ENCODE peak calls at places on chromosomes 6 and 20, in ten cellular contexts. One of them, this sample, is unnamed.

GRCh38 chr6:87794922-87795885 is 93.2 kb upstream of the AKIRIN2 start:
- DNase-seq in NB4: no peak
- DNase-seq in Peyer's patch: no peak
- DNase-seq in ovary: no peak
- DNase-seq in brain microvascular endothelial cell: no peak
- DNase-seq in spleen: no peak
- DNase-seq in tibial artery: no peak
- DNase-seq in GM12865: no peak
- DNase-seq in astrocyte of the spinal cord: no peak
- DNase-seq in transverse colon: peak; percentile 11
- DNase-seq in this sample: no peak

GRCh38 chr6:147204060-147204785 is at the start of gene STXBP5:
- DNase-seq in transverse colon: peak; percentile 63
- DNase-seq in ovary: peak; percentile 47
- DNase-seq in GM12865: peak; percentile 63
- DNase-seq in NB4: peak; percentile 91
- DNase-seq in astrocyte of the spinal cord: peak; percentile 57
- DNase-seq in spleen: peak; percentile 91
- DNase-seq in Peyer's patch: peak; percentile 77
- DNase-seq in tibial artery: peak; percentile 40
- DNase-seq in brain microvascular endothelial cell: no peak
- DNase-seq in this sample: peak; percentile 76

GRCh38 chr20:53205046-53205445 is 232.9 kb downstream of the TSHZ2 start:
- DNase-seq in transverse colon: no peak
- DNase-seq in GM12865: no peak
- DNase-seq in brain microvascular endothelial cell: no peak
- DNase-seq in NB4: no peak
- DNase-seq in Peyer's patch: no peak
- DNase-seq in spleen: no peak
- DNase-seq in tibial artery: no peak
- DNase-seq in ovary: no peak
- DNase-seq in astrocyte of the spinal cord: no peak
- DNase-seq in this sample: no peak

GRCh38 chr6:33014841-33015634 is 5.6 kb upstream of the HLA-DOA start:
- DNase-seq in astrocyte of the spinal cord: peak; percentile 86
- DNase-seq in NB4: peak; percentile 87
- DNase-seq in tibial artery: no peak
- DNase-seq in ovary: peak; percentile 50
- DNase-seq in GM12865: peak; percentile 93
- DNase-seq in transverse colon: peak; percentile 37
- DNase-seq in brain microvascular endothelial cell: peak; percentile 78
- DNase-seq in Peyer's patch: no peak
- DNase-seq in spleen: no peak
- DNase-seq in this sample: no peak

GRCh38 chr20:38435555-38435939 is 419 bp upstream of the SNHG17 start:
- DNase-seq in GM12865: no peak
- DNase-seq in NB4: no peak
- DNase-seq in astrocyte of the spinal cord: peak; percentile 87
- DNase-seq in transverse colon: no peak
- DNase-seq in tibial artery: no peak
- DNase-seq in Peyer's patch: no peak
- DNase-seq in spleen: no peak
- DNase-seq in brain microvascular endothelial cell: peak; percentile 95
- DNase-seq in ovary: no peak
- DNase-seq in this sample: no peak

GRCh38 chr20:53763707-53764415 is 170.2 kb upstream of the ZNF217 start:
- DNase-seq in ovary: no peak
- DNase-seq in GM12865: no peak
- DNase-seq in NB4: no peak
- DNase-seq in transverse colon: peak; percentile 51
- DNase-seq in astrocyte of the spinal cord: peak; percentile 37
- DNase-seq in tibial artery: no peak
- DNase-seq in spleen: no peak
- DNase-seq in brain microvascular endothelial cell: peak; percentile 11
- DNase-seq in Peyer's patch: no peak
- DNase-seq in this sample: no peak

GRCh38 chr20:51659491-51660050 is 108.6 kb downstream of the ATP9A start:
- DNase-seq in Peyer's patch: no peak
- DNase-seq in tibial artery: no peak
- DNase-seq in brain microvascular endothelial cell: no peak
- DNase-seq in ovary: no peak
- DNase-seq in transverse colon: no peak
- DNase-seq in NB4: no peak
- DNase-seq in astrocyte of the spinal cord: no peak
- DNase-seq in spleen: peak; percentile 1
- DNase-seq in GM12865: no peak
- DNase-seq in this sample: no peak

GRCh38 chr6:161618816-161619454 is 345.1 kb upstream of the AGPAT4 start:
- DNase-seq in NB4: peak; percentile 13
- DNase-seq in spleen: no peak
- DNase-seq in transverse colon: no peak
- DNase-seq in brain microvascular endothelial cell: peak; percentile 45
- DNase-seq in tibial artery: no peak
- DNase-seq in ovary: no peak
- DNase-seq in GM12865: peak; percentile 38
- DNase-seq in Peyer's patch: no peak
- DNase-seq in astrocyte of the spinal cord: peak; percentile 71
- DNase-seq in this sample: no peak

GRCh38 chr6:41167173-41167963 is 4.5 kb upstream of the TREM2 start:
- DNase-seq in GM12865: no peak
- DNase-seq in astrocyte of the spinal cord: peak; percentile 16
- DNase-seq in Peyer's patch: no peak
- DNase-seq in ovary: no peak
- DNase-seq in tibial artery: no peak
- DNase-seq in brain microvascular endothelial cell: peak; percentile 24
- DNase-seq in NB4: peak; percentile 41
- DNase-seq in transverse colon: no peak
- DNase-seq in spleen: no peak
- DNase-seq in this sample: no peak

GRCh38 chr6:16397623-16398022 is 159.2 kb downstream of the GMPR start:
- DNase-seq in GM12865: no peak
- DNase-seq in Peyer's patch: no peak
- DNase-seq in transverse colon: no peak
- DNase-seq in tibial artery: no peak
- DNase-seq in astrocyte of the spinal cord: no peak
- DNase-seq in brain microvascular endothelial cell: peak; percentile 44
- DNase-seq in NB4: no peak
- DNase-seq in spleen: no peak
- DNase-seq in ovary: no peak
- DNase-seq in this sample: no peak

GRCh38 chr20:62143118-62143975 is at the start of the genes PSMA7 and SS18L1:
- DNase-seq in transverse colon: peak; percentile 89
- DNase-seq in Peyer's patch: peak; percentile 94
- DNase-seq in tibial artery: peak; percentile 80
- DNase-seq in GM12865: peak; percentile 95
- DNase-seq in ovary: peak; percentile 83
- DNase-seq in spleen: peak; percentile 97
- DNase-seq in NB4: peak; percentile 94
- DNase-seq in astrocyte of the spinal cord: peak; percentile 79
- DNase-seq in brain microvascular endothelial cell: peak; percentile 37
- DNase-seq in this sample: peak; percentile 92

GRCh38 chr6:31958741-31959739 is at the start of the genes NELFE and SKIC2:
- DNase-seq in transverse colon: peak; percentile 99
- DNase-seq in GM12865: peak; percentile 99
- DNase-seq in spleen: peak; percentile 99
- DNase-seq in tibial artery: peak; percentile 96
- DNase-seq in NB4: peak; percentile 99
- DNase-seq in Peyer's patch: peak; percentile 99
- DNase-seq in astrocyte of the spinal cord: peak; percentile 99
- DNase-seq in brain microvascular endothelial cell: peak; percentile 97
- DNase-seq in ovary: peak; percentile 98
- DNase-seq in this sample: peak; percentile 99

GRCh38 chr20:38870733-38871559 is 55.3 kb upstream of the FAM83D start:
- DNase-seq in NB4: no peak
- DNase-seq in transverse colon: peak; percentile 87
- DNase-seq in ovary: no peak
- DNase-seq in astrocyte of the spinal cord: no peak
- DNase-seq in Peyer's patch: no peak
- DNase-seq in GM12865: peak; percentile 51
- DNase-seq in spleen: peak; percentile 72
- DNase-seq in tibial artery: no peak
- DNase-seq in brain microvascular endothelial cell: no peak
- DNase-seq in this sample: no peak

GRCh38 chr6:18323935-18324707 is 59.8 kb upstream of the DEK start:
- DNase-seq in brain microvascular endothelial cell: peak; percentile 57
- DNase-seq in GM12865: peak; percentile 44
- DNase-seq in NB4: peak; percentile 53
- DNase-seq in Peyer's patch: no peak
- DNase-seq in spleen: no peak
- DNase-seq in ovary: no peak
- DNase-seq in transverse colon: no peak
- DNase-seq in tibial artery: no peak
- DNase-seq in astrocyte of the spinal cord: peak; percentile 58
- DNase-seq in this sample: no peak
- H3K4me3 ChIP-seq in brain microvascular endothelial cell: no peak overlapping the region
- H3K4me3 ChIP-seq in GM12865: no peak overlapping the region
- H3K4me3 ChIP-seq in NB4: no peak overlapping the region
- H3K4me3 ChIP-seq in Peyer's patch: no peak overlapping the region
- H3K4me3 ChIP-seq in spleen: no peak overlapping the region
- H3K4me3 ChIP-seq in ovary: no peak overlapping the region
- H3K4me3 ChIP-seq in transverse colon: no peak overlapping the region
- H3K4me3 ChIP-seq in tibial artery: no peak overlapping the region
- H3K4me3 ChIP-seq in astrocyte of the spinal cord: no peak overlapping the region
- H3K4me3 ChIP-seq in this sample: no peak overlapping the region

DNA sequence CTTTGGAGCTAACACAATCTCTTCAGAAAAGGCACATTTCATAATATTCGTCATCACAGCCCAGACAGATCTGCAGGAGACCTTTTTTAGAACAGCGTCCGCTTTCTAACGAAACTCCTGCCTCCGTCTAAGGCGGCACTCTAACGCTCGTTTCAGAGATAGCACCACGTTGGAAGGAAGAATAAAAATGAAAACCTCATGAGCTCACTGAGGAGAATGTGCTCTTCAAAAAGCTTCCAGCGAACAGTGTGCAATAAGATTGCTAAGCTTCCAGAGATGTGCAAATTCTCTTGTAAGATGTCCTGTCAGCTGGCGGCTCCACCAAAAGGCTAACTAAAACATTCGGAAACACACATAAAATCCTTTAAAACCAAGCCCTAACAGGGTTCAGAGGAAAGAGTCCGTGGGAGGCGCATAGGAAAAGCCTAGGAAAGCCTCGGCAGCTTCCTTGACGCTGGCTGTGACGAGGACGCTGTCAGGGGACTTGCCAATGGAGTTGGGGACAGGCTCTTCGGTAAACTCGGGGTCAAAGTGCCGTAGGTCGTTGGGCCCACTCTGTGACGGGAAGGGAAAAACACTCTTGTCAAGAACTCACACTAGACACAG is 117.6 kb upstream of the SLC2A12 start:
- DNase-seq in brain microvascular endothelial cell: no peak
- DNase-seq in GM12865: no peak
- DNase-seq in ovary: no peak
- DNase-seq in tibial artery: no peak
- DNase-seq in astrocyte of the spinal cord: peak; percentile 33
- DNase-seq in Peyer's patch: no peak
- DNase-seq in spleen: no peak
- DNase-seq in NB4: no peak
- DNase-seq in transverse colon: no peak
- DNase-seq in this sample: no peak
- H3K4me3 ChIP-seq in brain microvascular endothelial cell: peak overlapping the region; percentile 78
- H3K4me3 ChIP-seq in GM12865: no peak overlapping the region
- H3K4me3 ChIP-seq in ovary: peak overlapping the region; percentile 16
- H3K4me3 ChIP-seq in tibial artery: peak overlapping the region; percentile 16
- H3K4me3 ChIP-seq in astrocyte of the spinal cord: peak overlapping the region; percentile 93
- H3K4me3 ChIP-seq in Peyer's patch: peak overlapping the region; percentile 83
- H3K4me3 ChIP-seq in spleen: peak overlapping the region; percentile 11
- H3K4me3 ChIP-seq in NB4: no peak overlapping the region
- H3K4me3 ChIP-seq in transverse colon: peak overlapping the region; percentile 72
- H3K4me3 ChIP-seq in this sample: peak overlapping the region; percentile 67

DNA sequence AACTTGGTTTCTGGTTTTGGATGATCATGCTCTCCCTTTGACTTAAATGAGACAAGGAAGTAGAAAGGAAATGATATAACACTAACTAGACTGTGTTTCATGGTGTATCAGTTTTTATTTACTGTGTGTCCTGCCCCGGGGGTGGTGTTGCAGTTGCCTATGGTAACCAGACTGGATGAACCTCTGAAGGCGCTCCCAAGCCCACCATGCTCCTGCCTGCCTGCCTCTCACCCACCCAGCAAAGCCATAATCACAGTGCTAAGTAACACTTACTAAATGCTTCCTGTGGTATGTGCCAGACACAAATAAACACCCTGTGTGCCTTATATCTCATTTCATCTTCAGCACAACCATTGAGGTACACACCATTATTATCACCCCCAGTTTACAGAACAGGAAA is 17.8 kb downstream of the GCM1 start:
- DNase-seq in ovary: no peak
- DNase-seq in brain microvascular endothelial cell: no peak
- DNase-seq in transverse colon: no peak
- DNase-seq in Peyer's patch: no peak
- DNase-seq in GM12865: no peak
- DNase-seq in spleen: no peak
- DNase-seq in NB4: no peak
- DNase-seq in astrocyte of the spinal cord: no peak
- DNase-seq in tibial artery: no peak
- DNase-seq in this sample: no peak
- H3K4me3 ChIP-seq in ovary: no peak overlapping the region
- H3K4me3 ChIP-seq in brain microvascular endothelial cell: no peak overlapping the region
- H3K4me3 ChIP-seq in transverse colon: no peak overlapping the region
- H3K4me3 ChIP-seq in Peyer's patch: no peak overlapping the region
- H3K4me3 ChIP-seq in GM12865: no peak overlapping the region
- H3K4me3 ChIP-seq in spleen: no peak overlapping the region
- H3K4me3 ChIP-seq in NB4: no peak overlapping the region
- H3K4me3 ChIP-seq in astrocyte of the spinal cord: no peak overlapping the region
- H3K4me3 ChIP-seq in tibial artery: no peak overlapping the region
- H3K4me3 ChIP-seq in this sample: no peak overlapping the region

GRCh38 chr6:169384291-169384690 is 130.6 kb upstream of the THBS2 start:
- DNase-seq in ovary: no peak
- DNase-seq in NB4: no peak
- DNase-seq in Peyer's patch: no peak
- DNase-seq in brain microvascular endothelial cell: no peak
- DNase-seq in spleen: no peak
- DNase-seq in transverse colon: no peak
- DNase-seq in GM12865: no peak
- DNase-seq in tibial artery: no peak
- DNase-seq in astrocyte of the spinal cord: no peak
- DNase-seq in this sample: no peak

GRCh38 chr6:169388767-169389166 is 135.1 kb upstream of the THBS2 start:
- DNase-seq in GM12865: no peak
- DNase-seq in tibial artery: no peak
- DNase-seq in spleen: no peak
- DNase-seq in NB4: no peak
- DNase-seq in ovary: no peak
- DNase-seq in astrocyte of the spinal cord: no peak
- DNase-seq in transverse colon: no peak
- DNase-seq in brain microvascular endothelial cell: no peak
- DNase-seq in Peyer's patch: no peak
- DNase-seq in this sample: no peak

GRCh38 chr6:169385237-169385880 is 131.7 kb upstream of the THBS2 start:
- DNase-seq in tibial artery: no peak
- DNase-seq in ovary: no peak
- DNase-seq in spleen: no peak
- DNase-seq in astrocyte of the spinal cord: no peak
- DNase-seq in transverse colon: no peak
- DNase-seq in NB4: no peak
- DNase-seq in brain microvascular endothelial cell: no peak
- DNase-seq in Peyer's patch: no peak
- DNase-seq in GM12865: no peak
- DNase-seq in this sample: no peak

GRCh38 chr6:169386431-169387057 is 132.9 kb upstream of the THBS2 start:
- DNase-seq in astrocyte of the spinal cord: peak; percentile 26
- DNase-seq in tibial artery: no peak
- DNase-seq in brain microvascular endothelial cell: peak; percentile 47
- DNase-seq in GM12865: no peak
- DNase-seq in transverse colon: no peak
- DNase-seq in NB4: no peak
- DNase-seq in ovary: peak; percentile 40
- DNase-seq in spleen: no peak
- DNase-seq in Peyer's patch: no peak
- DNase-seq in this sample: no peak

GRCh38 chr6:169387809-169388383 is 134.2 kb upstream of the THBS2 start:
- DNase-seq in tibial artery: no peak
- DNase-seq in GM12865: no peak
- DNase-seq in brain microvascular endothelial cell: no peak
- DNase-seq in Peyer's patch: no peak
- DNase-seq in astrocyte of the spinal cord: no peak
- DNase-seq in ovary: no peak
- DNase-seq in NB4: no peak
- DNase-seq in transverse colon: no peak
- DNase-seq in spleen: no peak
- DNase-seq in this sample: no peak
- H3K4me3 ChIP-seq in tibial artery: no peak overlapping the region
- H3K4me3 ChIP-seq in GM12865: no peak overlapping the region
- H3K4me3 ChIP-seq in brain microvascular endothelial cell: no peak overlapping the region
- H3K4me3 ChIP-seq in Peyer's patch: no peak overlapping the region
- H3K4me3 ChIP-seq in astrocyte of the spinal cord: no peak overlapping the region
- H3K4me3 ChIP-seq in ovary: no peak overlapping the region
- H3K4me3 ChIP-seq in NB4: no peak overlapping the region
- H3K4me3 ChIP-seq in transverse colon: no peak overlapping the region
- H3K4me3 ChIP-seq in spleen: no peak overlapping the region
- H3K4me3 ChIP-seq in this sample: peak overlapping the region; percentile 30